ENCODE peak calls at places on chromosomes 2 and 18, in four cellular contexts. B is HCT116; O is CD8-positive, alpha-beta T cell; X is GM23248. P is an unnamed sample. For H3K4me1, the result is how much of the 10 kb centered on the place peaks cover.

GRCh38 chr2:219507555-219508443 is 6.5 kb upstream of the ASIC4 start:
- DNase-seq in B (no peak), O (no peak), X (peak), P (peak)

GRCh38 chr2:3222636-3223035 is 155.0 kb downstream of the EIPR1 start:
- DNase-seq in O (peak), B (no peak), X (no peak), P (no peak)

GRCh38 chr2:189152476-189152875 is 27.1 kb downstream of the COL5A2 start:
- DNase-seq in B (no peak), O (no peak), X (no peak), P (no peak)

GRCh38 chr2:236607471-236608307 is 38.1 kb downstream of the ACKR3 start:
- DNase-seq in O (no peak), X (peak), B (no peak), P (no peak)

GRCh38 chr2:141029424-141030078 is 1101.3 kb downstream of the LRP1B start:
- DNase-seq in B (no peak), O (no peak), X (no peak), P (no peak)

GRCh38 chr18:31268985-31269406 is 49.0 kb upstream of the DSG1 start:
- DNase-seq in O (no peak), B (no peak), X (no peak), P (no peak)

GRCh38 chr2:185782223-185782769 is 43.7 kb downstream of the FSIP2 start:
- DNase-seq in X (no peak), O (no peak), B (no peak), P (no peak)

GRCh38 chr2:86298411-86299390 is 38.7 kb downstream of the REEP1 start:
- DNase-seq in O (no peak), X (peak), B (no peak), P (no peak)

GRCh38 chr2:196702641-196703040 is 63.1 kb downstream of the CCDC150 start:
- DNase-seq in X (no peak), O (no peak), B (no peak), P (no peak)

GRCh38 chr2:167048829-167049228 is 160.5 kb downstream of the XIRP2 start:
- DNase-seq in O (no peak), B (no peak), X (no peak), P (no peak)

GRCh38 chr2:180205616-180206271 is 198.6 kb upstream of the CWC22 start:
- DNase-seq in X (no peak), B (no peak), O (no peak), P (no peak)

GRCh38 chr2:108414256-108414876 is 34.6 kb upstream of the GCC2 start:
- DNase-seq in X (peak), O (no peak), B (no peak), P (no peak)

GRCh38 chr2:108414945-108415344 is 34.1 kb upstream of the GCC2 start:
- DNase-seq in B (no peak), O (no peak), X (no peak), P (no peak)

GRCh38 chr2:108413731-108414130 is 35.3 kb upstream of the GCC2 start:
- DNase-seq in X (peak), B (no peak), O (no peak), P (no peak)

GRCh38 chr2:108409768-108410167 is 32.0 kb downstream of the SULT1C4 start:
- DNase-seq in B (no peak), X (peak), O (no peak), P (no peak)

GRCh38 chr2:108412995-108413726 is 35.4 kb downstream of the SULT1C4 start:
- DNase-seq in B (peak), X (peak), O (no peak), P (peak)
- H3K27ac ChIP-seq in B (no peak), X (peak), O (no peak), P (no peak)

GRCh38 chr18:52216686-52217085 is 123.3 kb upstream of the DCC start:
- DNase-seq in B (no peak), O (no peak), X (no peak), P (no peak)

GRCh38 chr18:52219102-52219501 is 120.9 kb upstream of the DCC start:
- DNase-seq in X (peak), B (no peak), O (no peak), P (no peak)

GRCh38 chr18:52227536-52227935 is 112.5 kb upstream of the DCC start:
- DNase-seq in X (no peak), O (no peak), B (no peak), P (no peak)

GRCh38 chr18:52220062-52220591 is 119.9 kb upstream of the DCC start:
- DNase-seq in O (no peak), X (no peak), B (no peak), P (no peak)

DNA sequence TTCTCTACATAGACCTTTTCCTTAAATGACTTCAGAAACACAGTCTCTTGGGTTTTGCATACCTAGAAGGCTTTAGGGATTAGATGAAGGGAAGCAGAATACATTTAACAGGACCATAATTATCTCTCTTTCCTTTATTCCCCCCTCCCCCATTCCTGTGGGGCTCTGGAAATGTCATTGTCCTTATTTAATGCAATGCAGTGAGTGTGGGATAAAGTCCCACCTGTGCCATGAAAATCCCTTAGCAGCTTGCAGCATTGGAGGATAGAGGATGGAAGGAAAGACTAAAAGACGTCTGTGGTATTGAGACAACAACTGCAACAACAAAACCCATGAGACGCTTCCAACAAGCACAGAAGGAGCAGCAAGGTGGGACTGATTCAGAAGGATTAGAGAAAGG is 117.8 kb upstream of the DCC start:
- DNase-seq in O (no peak), B (no peak), X (no peak), P (no peak)
- H3K4me1 ChIP-seq in O (under half), B (under half), X (under half), P (under half)

DNA sequence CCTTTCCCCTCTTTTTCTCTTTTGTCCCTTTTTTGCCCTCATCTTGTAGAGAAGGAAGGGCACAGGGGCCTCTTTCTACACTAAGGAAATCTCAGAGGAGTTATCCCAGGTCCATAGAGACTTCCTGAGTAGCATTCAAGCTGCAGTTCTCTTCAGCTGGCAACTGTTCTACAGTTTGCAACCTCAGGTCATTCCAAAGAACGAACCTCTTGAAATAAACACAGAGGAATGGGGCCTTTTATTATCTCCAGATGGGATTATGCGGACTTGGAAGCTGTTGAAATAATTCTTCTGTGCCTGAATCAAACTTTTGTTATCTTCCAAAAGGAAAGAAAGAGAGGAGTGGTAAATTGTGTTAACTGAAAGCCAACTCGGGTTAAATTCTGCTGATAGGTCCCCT is 31.0 kb upstream of the NFE2L2 start:
- DNase-seq in X (peak), B (no peak), O (no peak), P (peak)
- H3K27ac ChIP-seq in X (peak), B (no peak), O (no peak), P (no peak)

GRCh38 chr2:105864262-105864661 is 119.5 kb downstream of the NCK2 start:
- DNase-seq in B (no peak), X (no peak), O (no peak), P (no peak)
- H3K4me1 ChIP-seq in B (under half), X (under half), O (half or more), P (under half)

GRCh38 chr2:203584784-203585183 is 49.7 kb upstream of the RAPH1 start:
- DNase-seq in B (no peak), O (no peak), X (no peak), P (no peak)
- H3K27ac ChIP-seq in B (no peak), O (no peak), X (no peak), P (no peak)

GRCh38 chr2:66495788-66496640 is 61.1 kb downstream of the MEIS1 start:
- DNase-seq in O (no peak), B (no peak), X (peak), P (peak)

GRCh38 chr2:66498597-66498910 is 63.6 kb downstream of the MEIS1 start:
- DNase-seq in X (no peak), B (no peak), O (no peak), P (no peak)

GRCh38 chr2:66496680-66497420 is 61.9 kb downstream of the MEIS1 start:
- DNase-seq in B (no peak), O (no peak), X (peak), P (no peak)

GRCh38 chr2:66497706-66498596 is 63.0 kb downstream of the MEIS1 start:
- DNase-seq in B (no peak), O (no peak), X (no peak), P (no peak)

GRCh38 chr2:66494708-66495107 is 59.8 kb downstream of the MEIS1 start:
- DNase-seq in B (no peak), O (no peak), X (peak), P (no peak)
- H3K4me1 ChIP-seq in B (under half), O (under half), X (under half), P (half or more)

GRCh38 chr2:61619561-61619960 is 81.4 kb upstream of the XPO1 start:
- DNase-seq in O (no peak), X (no peak), B (no peak), P (no peak)

GRCh38 chr2:61620244-61621159 is 82.3 kb upstream of the XPO1 start:
- DNase-seq in X (peak), O (no peak), B (peak), P (peak)

DNA sequence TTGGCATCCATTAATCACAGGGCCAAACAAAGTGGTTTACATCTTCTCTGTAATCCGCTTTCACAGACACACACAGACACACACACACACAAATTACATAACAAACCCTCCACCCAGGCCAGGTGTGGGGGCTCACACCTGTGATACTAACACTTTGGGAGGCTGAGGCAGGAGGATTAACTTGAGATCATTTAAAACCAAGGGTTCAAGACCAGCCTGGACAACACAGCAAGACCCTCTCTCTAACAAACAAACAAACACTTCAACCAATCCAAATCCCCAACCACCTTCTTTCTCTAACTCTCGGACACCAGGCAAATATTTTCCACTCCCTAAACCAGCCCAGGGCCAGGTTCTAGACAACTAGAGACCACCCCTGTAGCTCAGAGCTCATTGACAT is 79.5 kb upstream of the XPO1 start:
- DNase-seq in B (no peak), O (no peak), X (no peak), P (no peak)
- H3K27ac ChIP-seq in B (no peak), O (no peak), X (no peak), P (no peak)

DNA sequence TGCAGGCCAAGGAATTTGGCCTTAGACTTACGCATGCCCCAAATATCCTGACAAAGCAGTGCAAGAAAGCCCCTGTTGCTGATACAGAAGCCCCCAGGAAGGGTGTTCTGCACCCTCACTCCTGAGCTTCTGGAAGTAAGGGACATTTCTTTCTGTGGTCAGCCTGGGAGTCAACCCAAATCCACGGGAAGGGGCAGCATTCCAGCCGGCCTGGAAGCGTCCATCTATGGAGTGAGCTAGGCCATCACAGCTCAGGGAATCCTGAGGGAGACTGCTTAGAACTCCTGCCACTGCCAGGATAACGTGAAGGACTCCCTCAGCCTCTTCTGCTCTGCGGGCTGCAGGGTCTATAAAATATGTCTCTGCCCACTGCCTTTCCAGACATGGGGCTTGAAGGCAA is 173.9 kb downstream of the ANAPC1 start:
- DNase-seq in X (no peak), O (no peak), B (no peak), P (no peak)
- H3K4me1 ChIP-seq in X (under half), O (under half), B (under half), P (under half)

P was measured in A673.